ENCODE peak calls at places on chromosomes 2 and 18, in four cellular contexts. F, X, U and R are unnamed samples.
A peak's percentile ranks its signal among the peaks of the same experiment; 100 is the strongest.

GRCh38 chr2:78309460-78309859 is 716.0 kb upstream of the REG3G start:
- DNase-seq in F (no peak), X (no peak), U (no peak), R (no peak)

GRCh38 chr2:137748533-137748932 is 215.7 kb upstream of the HNMT start:
- DNase-seq in F (no peak), X (no peak), U (no peak), R (no peak)

GRCh38 chr18:67354091-67354490 is 162.4 kb downstream of the DSEL start:
- DNase-seq in F (no peak), X (no peak), U (no peak), R (no peak)

GRCh38 chr2:238739668-238740067 is 108.2 kb upstream of the TWIST2 start:
- DNase-seq in F (no peak), X (no peak), U (no peak), R (no peak)

GRCh38 chr18:23689616-23690504 is 607 bp downstream of the LAMA3 start:
- DNase-seq in F (no peak), X (no peak), U (no peak), R (no peak)

GRCh38 chr2:157720504-157720903 is 91.8 kb upstream of the ACVR1C start:
- DNase-seq in F (no peak), X (no peak), U (no peak), R (no peak)

GRCh38 chr2:128637481-128638155 is 318.9 kb upstream of the HS6ST1 start:
- DNase-seq in F (no peak), X (no peak), U (no peak), R (no peak)

GRCh38 chr2:48715042-48715899 is 40.3 kb downstream of the LHCGR start:
- DNase-seq in F (peak; percentile 18), X (peak; percentile 96), U (peak; percentile 70), R (peak; percentile 87)

GRCh38 chr2:7203056-7203467 is 285.9 kb downstream of the RNF144A start:
- DNase-seq in F (peak; percentile 23), X (peak; percentile 56), U (peak; percentile 41), R (peak; percentile 43)

GRCh38 chr2:61177727-61178549 is 15.9 kb downstream of the C2orf74 start:
- DNase-seq in F (peak; percentile 24), X (peak; percentile 10), U (peak; percentile 26), R (peak; percentile 19)

GRCh38 chr18:9779630-9780029 is 71.5 kb downstream of the RAB31 start:
- DNase-seq in F (no peak), X (no peak), U (no peak), R (no peak)

DNA sequence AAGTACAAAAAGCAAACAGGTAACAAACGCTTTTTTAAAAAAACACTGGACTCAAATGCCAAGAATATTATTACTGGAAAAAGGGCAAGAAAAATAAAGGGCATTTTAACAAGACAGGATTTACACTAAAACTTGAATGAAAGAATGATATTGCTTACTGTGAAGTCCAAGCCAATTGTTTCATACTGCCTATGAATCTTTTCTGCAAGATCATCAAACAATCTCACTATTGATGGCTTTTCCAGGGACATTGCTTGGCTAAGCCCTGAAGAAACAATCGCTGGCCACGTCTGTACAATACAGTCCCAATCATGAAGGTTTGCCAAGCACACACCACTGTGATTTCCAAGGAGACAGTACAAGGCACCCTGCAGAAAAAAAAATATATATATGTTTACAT is 41.4 kb upstream of the GPR75 start:
- DNase-seq in F (no peak), X (no peak), U (no peak), R (no peak)
- H3K36me3 ChIP-seq in F (peaks cover 12% of the 10 kb centered on the region), X (peaks cover 40% of the 10 kb centered on the region), U (peaks cover 94% of the 10 kb centered on the region), R (peaks cover 53% of the 10 kb centered on the region)

GRCh38 chr18:5530623-5531022 is 13.2 kb downstream of the EPB41L3 start:
- DNase-seq in F (no peak), X (no peak), U (no peak), R (no peak)

GRCh38 chr18:5524660-5525059 is 19.1 kb downstream of the EPB41L3 start:
- DNase-seq in F (no peak), X (no peak), U (no peak), R (no peak)

DNA sequence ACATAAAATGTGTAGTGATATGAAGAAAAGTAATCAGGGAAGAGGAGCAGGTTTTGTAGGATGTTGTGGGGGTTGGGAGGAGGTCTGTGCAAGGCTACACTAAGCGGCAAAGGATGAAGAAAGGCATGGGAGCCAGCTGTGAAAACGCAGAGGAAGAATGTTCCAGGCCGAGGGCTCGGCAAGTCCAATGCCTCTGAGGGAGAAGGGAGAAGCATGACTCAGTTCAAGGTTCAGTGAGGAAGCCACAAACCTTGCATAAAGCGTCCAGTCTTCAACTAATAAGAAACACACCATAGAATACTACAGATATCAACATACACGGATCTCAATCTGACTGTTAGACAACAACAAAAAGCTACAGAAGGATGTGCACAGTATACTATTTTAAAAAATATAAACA is 16.2 kb downstream of the EPB41L3 start:
- DNase-seq in F (peak; percentile 53), X (peak; percentile 86), U (peak; percentile 46), R (no peak)
- H3K27ac ChIP-seq in F (no peak overlapping the region), X (no peak overlapping the region), U (no peak overlapping the region), R (no peak overlapping the region)

GRCh38 chr2:143152652-143153051 is 23.4 kb downstream of the ARHGAP15 start:
- DNase-seq in F (no peak), X (no peak), U (no peak), R (no peak)
- H3K4me3 ChIP-seq in F (no peak overlapping the region), X (no peak overlapping the region), U (no peak overlapping the region), R (no peak overlapping the region)

GRCh38 chr2:24241528-24241927 is 66.7 kb downstream of the FAM228A start:
- DNase-seq in F (no peak), X (no peak), U (no peak), R (no peak)
- H3K36me3 ChIP-seq in F (peaks cover 3% of the 10 kb centered on the region), X (peaks cover 11% of the 10 kb centered on the region), U (peaks cover 48% of the 10 kb centered on the region), R (peaks cover 21% of the 10 kb centered on the region)

DNA sequence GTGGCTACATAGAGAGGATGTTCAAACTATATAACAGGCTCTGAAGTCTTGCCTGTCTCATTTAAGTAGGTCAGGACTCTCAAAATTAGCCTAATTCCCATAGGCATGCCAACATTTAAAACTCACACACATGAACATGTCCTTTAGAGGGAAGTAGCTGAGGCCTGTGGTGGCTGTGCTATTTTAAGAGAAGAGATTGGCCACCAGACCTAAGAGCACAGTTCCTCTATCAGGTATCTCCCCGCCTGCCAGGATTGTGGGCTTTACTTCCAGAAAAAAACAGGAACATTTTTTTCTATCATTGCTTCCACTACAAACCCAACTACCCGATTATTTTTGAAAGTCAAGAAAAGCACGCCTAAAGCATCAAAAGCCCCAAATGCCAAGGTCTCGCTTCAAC is 15.4 kb downstream of the FHL2 start:
- DNase-seq in F (no peak), X (no peak), U (no peak), R (no peak)
- H3K27ac ChIP-seq in F (peak overlapping the region; percentile 84), X (peak overlapping the region; percentile 47), U (peak overlapping the region; percentile 45), R (peak overlapping the region; percentile 5)

DNA sequence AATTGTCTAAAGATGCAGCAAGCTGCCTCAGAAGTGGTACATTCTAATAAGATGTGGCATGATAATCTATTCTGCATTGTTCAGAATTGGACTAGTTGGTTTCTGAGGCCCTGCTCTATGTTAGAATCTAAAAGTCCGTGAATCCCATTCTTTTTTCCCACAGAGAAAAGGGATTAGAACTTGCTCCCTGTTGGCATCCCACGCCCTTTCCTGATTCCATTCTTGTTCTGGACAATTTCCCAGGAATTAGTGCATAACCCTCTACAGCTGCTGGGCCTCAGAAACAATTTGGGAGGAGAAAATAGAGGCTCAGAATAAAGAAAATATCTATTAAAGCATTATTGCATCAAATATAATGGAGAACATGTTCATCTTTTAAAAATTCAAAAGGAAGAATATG is 282.7 kb downstream of the NRXN1 start:
- DNase-seq in F (no peak), X (no peak), U (no peak), R (no peak)
- H3K4me3 ChIP-seq in F (no peak overlapping the region), X (no peak overlapping the region), U (no peak overlapping the region), R (no peak overlapping the region)

GRCh38 chr2:151422917-151423439 is 13.3 kb downstream of the RIF1 start:
- DNase-seq in F (no peak), X (no peak), U (no peak), R (no peak)

GRCh38 chr2:151417650-151418049 is 7.9 kb downstream of the RIF1 start:
- DNase-seq in F (no peak), X (no peak), U (no peak), R (no peak)
- H3K36me3 ChIP-seq in F (peaks cover 9% of the 10 kb centered on the region), X (peaks cover 38% of the 10 kb centered on the region), U (peaks cover 44% of the 10 kb centered on the region), R (peaks cover 26% of the 10 kb centered on the region)

GRCh38 chr2:200797242-200797770 is 14.4 kb upstream of the BZW1 start:
- DNase-seq in F (peak; percentile 37), X (peak; percentile 26), U (peak; percentile 45), R (no peak)
- H3K27ac ChIP-seq in F (no peak overlapping the region), X (no peak overlapping the region), U (no peak overlapping the region), R (no peak overlapping the region)